ENCODE peak calls at places on chromosomes 11 and 22, in eight cellular contexts. Y, P, O, B, T, L, X and V are unnamed samples.

GRCh38 chr11:68751331-68751856 is at the start of gene TESMIN:
- DNase-seq in B (peak), O (peak), L (peak), X (peak), P (peak), T (peak), Y (peak), V (peak)

GRCh38 chr11:71255323-71255722 is 2.9 kb upstream of the SHANK2 start:
- DNase-seq in P (no peak), X (no peak), L (no peak), Y (no peak), T (no peak), B (no peak), O (no peak), V (peak)

GRCh38 chr11:132564120-132564519 is 968.2 kb downstream of the OPCML start:
- DNase-seq in P (no peak), L (no peak), Y (no peak), X (no peak), T (no peak), O (no peak), B (no peak), V (no peak)

GRCh38 chr11:17827006-17827405 is 92.4 kb downstream of the KCNC1 start:
- DNase-seq in X (no peak), B (no peak), O (peak), L (no peak), P (peak), T (no peak), Y (no peak), V (no peak)

GRCh38 chr11:123690490-123690889 is 36.1 kb upstream of the SCN3B start:
- DNase-seq in P (no peak), X (no peak), Y (no peak), O (no peak), L (no peak), T (no peak), B (no peak), V (no peak)

GRCh38 chr11:69634069-69634468 is 6.9 kb upstream of the CCND1 start:
- DNase-seq in L (no peak), O (no peak), T (peak), B (no peak), X (no peak), P (no peak), Y (no peak), V (no peak)

GRCh38 chr11:70900540-70900939 is 351.8 kb downstream of the SHANK2 start:
- DNase-seq in X (no peak), O (no peak), B (no peak), Y (no peak), P (no peak), T (no peak), L (no peak), V (peak)

GRCh38 chr11:45264839-45265515 is 21.2 kb downstream of the SYT13 start:
- DNase-seq in L (no peak), P (no peak), X (no peak), T (no peak), O (no peak), B (no peak), Y (peak), V (no peak)

GRCh38 chr11:64990222-64990918 is 6.4 kb downstream of the BATF2 start:
- DNase-seq in P (no peak), L (no peak), Y (no peak), B (no peak), X (no peak), O (no peak), T (peak), V (peak)

GRCh38 chr11:19777342-19778102 is 64.9 kb downstream of the NAV2 start:
- DNase-seq in B (no peak), O (no peak), T (peak), L (peak), X (no peak), Y (no peak), P (peak), V (no peak)

GRCh38 chr22:43272869-43273318 is 70.3 kb downstream of the SCUBE1 start:
- DNase-seq in X (no peak), L (no peak), T (no peak), P (no peak), B (no peak), Y (no peak), O (no peak), V (no peak)

GRCh38 chr11:83571301-83571700 is 285.1 kb upstream of the CCDC90B start:
- DNase-seq in B (no peak), L (no peak), T (no peak), Y (no peak), P (no peak), O (no peak), X (no peak), V (no peak)

GRCh38 chr11:75472081-75472732 is 39.2 kb upstream of the KLHL35 start:
- DNase-seq in L (no peak), X (no peak), T (no peak), O (no peak), P (no peak), B (no peak), Y (no peak), V (no peak)

GRCh38 chr11:130180896-130181294 is 21.3 kb downstream of the ST14 start:
- DNase-seq in O (no peak), X (no peak), P (no peak), T (no peak), Y (no peak), B (no peak), L (no peak), V (no peak)